ENCODE peak calls at places on chromosomes 6 and 20, in four cellular contexts. B is CD8-positive, alpha-beta memory T cell; A is stimulated activated CD8-positive, alpha-beta memory T cell treated with anti-CD3 and anti-CD28 coated beads, Interleukin-15, amount 100 ng/mL, for 4 hours; E is natural killer cell. N is an unnamed sample.

GRCh38 chr6:142297996-142298753 is 3.6 kb upstream of the ADGRG6 start:
- DNase-seq in A (no peak), E (no peak), B (no peak), N (no peak)

GRCh38 chr20:16692442-16692841 is 37.4 kb upstream of the SNRPB2 start:
- DNase-seq in A (no peak), B (no peak), E (no peak), N (no peak)

GRCh38 chr6:41527721-41528408 is 18.3 kb upstream of the FOXP4 start:
- DNase-seq in A (no peak), B (no peak), E (no peak), N (peak)

GRCh38 chr6:80366721-80367120 is 260.2 kb downstream of the BCKDHB start:
- DNase-seq in A (no peak), E (no peak), B (no peak), N (peak)

GRCh38 chr20:1894471-1894950 is 696 bp upstream of the SIRPA start:
- DNase-seq in E (no peak), A (no peak), B (no peak), N (peak)

GRCh38 chr20:53942121-53942816 is 128.1 kb downstream of the BCAS1 start:
- DNase-seq in E (no peak), B (no peak), A (no peak), N (no peak)

GRCh38 chr6:87702589-87702945 is 534 bp upstream of the AKIRIN2 start:
- DNase-seq in E (no peak), A (no peak), B (no peak), N (peak)

GRCh38 chr20:58215116-58215515 is 13.3 kb downstream of the ANKRD60 start:
- DNase-seq in B (no peak), E (no peak), A (no peak), N (no peak)

GRCh38 chr6:111759413-111759835 is 113.8 kb downstream of the FYN start:
- DNase-seq in A (no peak), B (no peak), E (no peak), N (no peak)

GRCh38 chr6:75287424-75287823 is 2.8 kb upstream of the TMEM30A start:
- DNase-seq in B (no peak), E (no peak), A (no peak), N (no peak)

GRCh38 chr6:5569491-5569890 is 308.2 kb downstream of the FARS2 start:
- DNase-seq in A (no peak), E (no peak), B (no peak), N (no peak)

GRCh38 chr6:15791401-15792137 is 128.7 kb upstream of the DTNBP1 start:
- DNase-seq in A (no peak), E (no peak), B (no peak), N (no peak)

GRCh38 chr6:3628143-3628840 is 123.2 kb downstream of the PXDC1 start:
- DNase-seq in E (no peak), B (no peak), A (no peak), N (peak)

GRCh38 chr6:56055066-56055465 is 179.7 kb upstream of the BMP5 start:
- DNase-seq in A (no peak), B (no peak), E (no peak), N (no peak)

GRCh38 chr6:101776919-101777350 is 383.4 kb downstream of the GRIK2 start:
- DNase-seq in E (no peak), A (no peak), B (no peak), N (peak)

GRCh38 chr6:130708338-130708737 is 118.9 kb upstream of the SMLR1 start:
- DNase-seq in E (no peak), A (no peak), B (no peak), N (peak)

GRCh38 chr20:59253779-59254319 is 46.6 kb upstream of the EDN3 start:
- DNase-seq in B (peak), A (no peak), E (peak), N (peak)

GRCh38 chr6:23301546-23301945 is 732.2 kb downstream of the HDGFL1 start:
- DNase-seq in B (no peak), E (no peak), A (no peak), N (no peak)

GRCh38 chr6:31713991-31714684 is 1.0 kb upstream of the LY6G6D start:
- DNase-seq in B (no peak), E (no peak), A (no peak), N (peak)

GRCh38 chr20:63750807-63751470 is 11.4 kb downstream of the SLC2A4RG start:
- DNase-seq in E (peak), B (peak), A (no peak), N (no peak)

GRCh38 chr6:161418458-161418945 is 144.6 kb upstream of the AGPAT4 start:
- DNase-seq in B (peak), A (no peak), E (no peak), N (peak)

GRCh38 chr6:42100029-42100901 is 42.2 kb downstream of the C6orf132 start:
- DNase-seq in B (no peak), A (no peak), E (no peak), N (no peak)